ENCODE peak calls at places on chromosomes 12 and 14, in ten cellular contexts. Y is sigmoid colon, W is HepG2, O is SK-N-SH, C is stomach, R is prostate gland, A is H1, Z is transverse colon, I is suprapubic skin, Q is breast epithelium. V is an unnamed sample.
A peak's percentile ranks its signal among the peaks of the same experiment; 100 is the strongest.

GRCh38 chr12:28640519-28640918 is 450.3 kb downstream of the CCDC91 start:
- DNase-seq in O (no peak), A (no peak), C (no peak), I (no peak), Q (no peak), Y (no peak), W (no peak), Z (no peak), R (no peak), V (no peak)

GRCh38 chr14:23118506-23119361 is at the start of gene CEBPE:
- DNase-seq in O (no peak), Q (no peak), A (no peak), Y (peak; percentile 64), C (no peak), I (no peak), R (no peak), Z (no peak), W (no peak), V (no peak)

GRCh38 chr12:81800298-81801148 is 41.4 kb upstream of the PPFIA2 start:
- DNase-seq in R (no peak), I (no peak), Q (peak; percentile 31), Y (no peak), C (no peak), Z (no peak), W (no peak), O (no peak), A (no peak), V (no peak)

GRCh38 chr12:26830358-26830757 is 2.6 kb downstream of the ITPR2 start:
- DNase-seq in I (no peak), C (no peak), Q (no peak), Z (no peak), R (no peak), W (no peak), O (no peak), Y (no peak), A (no peak), V (no peak)

GRCh38 chr14:23375527-23376251 is 1.2 kb upstream of the CMTM5 start:
- DNase-seq in W (no peak), Y (no peak), I (no peak), Z (no peak), C (no peak), R (no peak), O (no peak), A (no peak), Q (no peak), V (no peak)

GRCh38 chr12:131893605-131894312 is 663 bp upstream of the ULK1 start:
- DNase-seq in O (no peak), Z (no peak), R (no peak), W (no peak), Y (no peak), I (no peak), C (no peak), A (no peak), Q (no peak), V (no peak)

GRCh38 chr12:4278582-4278939 is 5.0 kb downstream of the CCND2 start:
- DNase-seq in C (no peak), R (no peak), Q (no peak), O (no peak), Z (peak; percentile 78), A (no peak), W (no peak), Y (peak; percentile 79), I (no peak), V (peak; percentile 92)

GRCh38 chr12:121295746-121296617 is 527 bp downstream of the CAMKK2 start:
- DNase-seq in R (no peak), I (no peak), Z (peak; percentile 70), Y (peak; percentile 73), A (no peak), Q (no peak), O (peak; percentile 64), W (peak; percentile 27), C (no peak), V (no peak)

DNA sequence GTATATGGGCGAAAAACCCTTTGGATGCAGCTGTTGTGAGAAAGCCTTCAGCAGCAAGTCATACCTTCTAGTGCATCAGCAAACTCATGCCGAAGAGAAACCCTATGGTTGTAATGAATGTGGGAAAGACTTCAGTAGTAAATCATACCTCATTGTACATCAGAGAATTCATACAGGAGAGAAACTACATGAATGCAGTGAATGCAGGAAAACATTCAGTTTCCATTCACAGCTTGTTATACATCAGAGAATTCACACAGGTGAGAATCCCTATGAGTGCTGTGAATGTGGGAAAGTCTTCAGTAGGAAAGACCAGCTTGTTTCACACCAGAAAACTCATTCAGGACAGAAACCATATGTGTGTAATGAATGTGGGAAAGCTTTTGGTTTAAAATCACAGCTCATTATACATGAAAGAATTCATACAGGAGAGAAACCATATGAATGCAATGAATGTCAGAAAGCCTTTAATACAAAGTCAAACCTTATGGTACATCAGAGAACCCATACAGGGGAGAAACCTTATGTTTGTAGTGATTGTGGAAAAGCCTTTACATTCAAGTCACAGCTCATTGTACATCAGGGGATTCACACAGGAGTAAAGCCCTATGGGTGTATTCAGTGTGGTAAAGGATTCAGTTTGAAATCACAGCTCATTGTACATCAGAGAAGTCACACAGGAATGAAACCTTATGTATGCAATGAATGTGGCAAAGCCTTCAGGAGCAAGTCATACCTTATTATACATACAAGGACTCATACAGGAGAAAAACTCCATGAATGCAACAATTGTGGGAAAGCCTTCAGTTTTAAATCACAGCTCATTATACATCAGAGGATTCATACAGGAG is 21.4 kb downstream of the ZNF268 start:
- DNase-seq in R (no peak), O (no peak), Z (no peak), Y (no peak), A (no peak), W (no peak), I (no peak), Q (no peak), C (no peak), V (no peak)
- H3K9me3 ChIP-seq in R (peaks cover 9% of the 10 kb centered on the region), O (peaks cover 70% of the 10 kb centered on the region), Z (peaks cover 78% of the 10 kb centered on the region), Y (peaks cover 47% of the 10 kb centered on the region), A (peaks cover 65% of the 10 kb centered on the region), W (peaks cover 74% of the 10 kb centered on the region), I (peaks cover 67% of the 10 kb centered on the region), Q (peaks cover 88% of the 10 kb centered on the region), C (peaks cover 89% of the 10 kb centered on the region), V (peaks cover 86% of the 10 kb centered on the region)

DNA sequence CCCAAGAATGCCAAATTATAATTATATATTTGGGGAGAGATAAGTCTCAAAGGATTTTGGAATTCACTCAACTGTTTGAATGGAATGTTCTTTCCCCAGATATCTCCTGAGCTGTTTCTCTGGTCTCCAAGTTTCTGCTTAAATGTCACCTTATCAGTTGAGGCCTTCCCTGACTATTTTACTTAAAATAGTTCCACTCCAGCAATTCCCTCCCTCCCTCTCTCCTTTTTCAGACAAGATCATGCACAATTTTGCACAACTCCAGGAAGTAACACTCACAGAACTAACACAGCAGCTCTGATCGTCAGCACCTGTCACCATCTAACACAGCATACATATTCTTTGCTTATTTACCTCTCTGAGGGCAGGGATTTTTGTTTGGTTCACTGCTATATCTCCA is 12.5 kb downstream of the BTG1 start:
- DNase-seq in Y (no peak), O (no peak), I (no peak), W (no peak), C (no peak), Z (no peak), A (no peak), R (no peak), Q (no peak), V (no peak)
- H3K4me3 ChIP-seq in Y (no peak overlapping the region), O (no peak overlapping the region), I (no peak overlapping the region), W (no peak overlapping the region), C (no peak overlapping the region), Z (no peak overlapping the region), A (no peak overlapping the region), R (no peak overlapping the region), Q (peak overlapping the region; percentile 19), V (no peak overlapping the region)

GRCh38 chr12:42481368-42481767 is 108.2 kb downstream of the PRICKLE1 start:
- DNase-seq in I (no peak), Y (no peak), A (peak; percentile 36), W (no peak), Q (no peak), Z (no peak), R (no peak), O (no peak), C (no peak), V (no peak)

GRCh38 chr12:42483534-42483857 is 106.0 kb downstream of the PRICKLE1 start:
- DNase-seq in A (no peak), I (no peak), W (no peak), C (no peak), Y (peak; percentile 69), R (peak; percentile 11), Q (no peak), O (peak; percentile 87), Z (peak; percentile 35), V (no peak)

GRCh38 chr12:42484996-42485395 is 104.5 kb downstream of the PRICKLE1 start:
- DNase-seq in O (no peak), I (no peak), C (no peak), Y (no peak), A (no peak), W (no peak), Z (no peak), Q (no peak), R (no peak), V (no peak)

GRCh38 chr12:42482086-42482819 is 107.3 kb downstream of the PRICKLE1 start:
- DNase-seq in O (no peak), A (no peak), Z (no peak), I (no peak), R (peak; percentile 77), Q (peak; percentile 55), C (peak; percentile 72), W (peak; percentile 3), Y (peak; percentile 66), V (no peak)

GRCh38 chr12:42482820-42483533 is 106.6 kb downstream of the PRICKLE1 start:
- DNase-seq in Y (peak; percentile 84), Q (peak; percentile 29), I (peak; percentile 80), O (peak; percentile 96), Z (peak; percentile 66), C (peak; percentile 71), W (peak; percentile 24), R (peak; percentile 38), A (peak; percentile 27), V (no peak)
- TF ChIP-seq POLR2AphosphoS5 in Y (no peak), Q (peak; percentile 12), I (no peak), O (no peak), Z (no peak), C (no peak), W (no peak), R (no peak), A (peak; percentile 48), V (peak; percentile 38)

GRCh38 chr12:123149828-123150272 is 1.0 kb downstream of the PITPNM2 start:
- DNase-seq in I (peak; percentile 72), C (no peak), Q (no peak), R (no peak), Z (no peak), W (no peak), Y (no peak), O (peak; percentile 41), A (no peak), V (no peak)

GRCh38 chr12:123151679-123152454 is 977 bp upstream of the PITPNM2 start:
- DNase-seq in W (no peak), Z (no peak), C (no peak), Y (no peak), Q (no peak), A (no peak), R (no peak), O (no peak), I (no peak), V (no peak)

GRCh38 chr12:123152823-123153222 is 1.9 kb upstream of the PITPNM2 start:
- DNase-seq in R (no peak), Z (no peak), Y (no peak), C (no peak), W (no peak), I (no peak), O (no peak), A (no peak), Q (no peak), V (no peak)

GRCh38 chr12:123150273-123150803 is 552 bp downstream of the PITPNM2 start:
- DNase-seq in Y (peak; percentile 77), Q (no peak), W (no peak), I (peak; percentile 77), R (no peak), A (no peak), Z (peak; percentile 31), O (peak; percentile 88), C (no peak), V (no peak)

GRCh38 chr12:123150804-123151678 is at the start of gene PITPNM2:
- DNase-seq in Y (peak; percentile 78), A (no peak), C (peak; percentile 67), Q (no peak), O (peak; percentile 90), Z (peak; percentile 70), W (no peak), R (peak; percentile 43), I (no peak), V (no peak)
- H3K9me3 ChIP-seq in Y (no peaks in the 10 kb centered on the region), A (no peaks in the 10 kb centered on the region), C (no peaks in the 10 kb centered on the region), Q (no peaks in the 10 kb centered on the region), O (no peaks in the 10 kb centered on the region), Z (no peaks in the 10 kb centered on the region), W (no peaks in the 10 kb centered on the region), R (no peaks in the 10 kb centered on the region), I (no peaks in the 10 kb centered on the region), V (no peaks in the 10 kb centered on the region)